ENCODE peak calls at places on chromosomes 5 and 9, in four cellular contexts. One of them, this sample, is unnamed.

GRCh38 chr5:96963267-96963666 is 27.4 kb downstream of the LNPEP start:
- DNase-seq in MM.1S: no peak
- DNase-seq in transverse colon: peak; percentile 27
- DNase-seq in AG09309: no peak
- DNase-seq in this sample: peak; percentile 15

GRCh38 chr9:125241863-125242739 is 958 bp upstream of the HSPA5 start:
- DNase-seq in MM.1S: no peak
- DNase-seq in AG09309: no peak
- DNase-seq in transverse colon: peak; percentile 40
- DNase-seq in this sample: no peak

GRCh38 chr5:143209881-143210395 is 193.5 kb downstream of the NR3C1 start:
- DNase-seq in AG09309: no peak
- DNase-seq in MM.1S: no peak
- DNase-seq in transverse colon: no peak
- DNase-seq in this sample: no peak

GRCh38 chr9:113579270-113580040 is 115.9 kb downstream of the RGS3 start:
- DNase-seq in transverse colon: peak; percentile 51
- DNase-seq in MM.1S: peak; percentile 42
- DNase-seq in AG09309: no peak
- DNase-seq in this sample: no peak

GRCh38 chr9:16425572-16425971 is 444.9 kb downstream of the BNC2 start:
- DNase-seq in transverse colon: no peak
- DNase-seq in MM.1S: no peak
- DNase-seq in AG09309: no peak
- DNase-seq in this sample: peak; percentile 46

GRCh38 chr5:43771611-43772031 is 168.6 kb downstream of the NNT start:
- DNase-seq in MM.1S: no peak
- DNase-seq in transverse colon: no peak
- DNase-seq in AG09309: no peak
- DNase-seq in this sample: no peak

GRCh38 chr5:73373814-73374510 is 74.6 kb downstream of the FOXD1 start:
- DNase-seq in transverse colon: no peak
- DNase-seq in MM.1S: no peak
- DNase-seq in AG09309: no peak
- DNase-seq in this sample: no peak

GRCh38 chr5:56475689-56476486 is 242.8 kb upstream of the ANKRD55 start:
- DNase-seq in AG09309: no peak
- DNase-seq in MM.1S: no peak
- DNase-seq in transverse colon: no peak
- DNase-seq in this sample: no peak

GRCh38 chr9:74147906-74148305 is 349.2 kb upstream of the RORB start:
- DNase-seq in MM.1S: no peak
- DNase-seq in AG09309: no peak
- DNase-seq in transverse colon: no peak
- DNase-seq in this sample: no peak

GRCh38 chr5:60489377-60489776 is 210.6 kb downstream of the DEPDC1B start:
- DNase-seq in MM.1S: no peak
- DNase-seq in transverse colon: no peak
- DNase-seq in AG09309: no peak
- DNase-seq in this sample: no peak

GRCh38 chr9:111891910-111892499 is 4.6 kb upstream of the UGCG start:
- DNase-seq in transverse colon: peak; percentile 80
- DNase-seq in AG09309: no peak
- DNase-seq in MM.1S: no peak
- DNase-seq in this sample: no peak

GRCh38 chr5:35263266-35263665 is 33.0 kb upstream of the PRLR start:
- DNase-seq in MM.1S: no peak
- DNase-seq in AG09309: no peak
- DNase-seq in transverse colon: no peak
- DNase-seq in this sample: no peak

DNA sequence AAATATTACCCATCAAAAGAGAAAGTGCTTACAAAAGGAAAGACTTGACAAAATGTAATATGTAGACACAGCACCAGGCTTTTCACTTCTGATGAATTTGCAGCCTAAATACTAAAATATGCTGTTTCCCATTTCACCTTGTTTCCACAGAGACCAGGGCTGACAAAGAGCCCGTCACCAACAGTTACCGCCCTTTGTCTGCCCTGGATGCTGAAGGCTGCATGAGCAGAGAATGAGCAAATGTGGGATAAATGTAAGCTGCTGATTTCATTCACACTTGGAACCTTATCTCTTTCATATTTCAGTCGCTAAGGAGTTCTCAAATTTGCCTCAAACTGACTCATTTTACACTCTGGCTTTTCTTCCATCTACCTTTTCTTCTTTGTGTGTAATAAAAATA is 213.9 kb downstream of the TMEM167A start:
- DNase-seq in AG09309: no peak
- DNase-seq in MM.1S: no peak
- DNase-seq in transverse colon: no peak
- DNase-seq in this sample: no peak
- H3K4me3 ChIP-seq in AG09309: no peak overlapping the region
- H3K4me3 ChIP-seq in MM.1S: no peak overlapping the region
- H3K4me3 ChIP-seq in transverse colon: no peak overlapping the region
- H3K4me3 ChIP-seq in this sample: no peak overlapping the region

GRCh38 chr5:153781325-153781724 is 257.4 kb downstream of the FAM114A2 start:
- DNase-seq in MM.1S: no peak
- DNase-seq in transverse colon: no peak
- DNase-seq in AG09309: no peak
- DNase-seq in this sample: no peak

GRCh38 chr5:153784277-153784676 is 254.4 kb downstream of the FAM114A2 start:
- DNase-seq in transverse colon: no peak
- DNase-seq in AG09309: no peak
- DNase-seq in MM.1S: no peak
- DNase-seq in this sample: no peak

GRCh38 chr5:153780876-153781275 is 257.8 kb downstream of the FAM114A2 start:
- DNase-seq in transverse colon: no peak
- DNase-seq in AG09309: no peak
- DNase-seq in MM.1S: no peak
- DNase-seq in this sample: no peak

GRCh38 chr5:153783278-153783677 is 255.4 kb downstream of the FAM114A2 start:
- DNase-seq in MM.1S: no peak
- DNase-seq in AG09309: no peak
- DNase-seq in transverse colon: no peak
- DNase-seq in this sample: no peak

DNA sequence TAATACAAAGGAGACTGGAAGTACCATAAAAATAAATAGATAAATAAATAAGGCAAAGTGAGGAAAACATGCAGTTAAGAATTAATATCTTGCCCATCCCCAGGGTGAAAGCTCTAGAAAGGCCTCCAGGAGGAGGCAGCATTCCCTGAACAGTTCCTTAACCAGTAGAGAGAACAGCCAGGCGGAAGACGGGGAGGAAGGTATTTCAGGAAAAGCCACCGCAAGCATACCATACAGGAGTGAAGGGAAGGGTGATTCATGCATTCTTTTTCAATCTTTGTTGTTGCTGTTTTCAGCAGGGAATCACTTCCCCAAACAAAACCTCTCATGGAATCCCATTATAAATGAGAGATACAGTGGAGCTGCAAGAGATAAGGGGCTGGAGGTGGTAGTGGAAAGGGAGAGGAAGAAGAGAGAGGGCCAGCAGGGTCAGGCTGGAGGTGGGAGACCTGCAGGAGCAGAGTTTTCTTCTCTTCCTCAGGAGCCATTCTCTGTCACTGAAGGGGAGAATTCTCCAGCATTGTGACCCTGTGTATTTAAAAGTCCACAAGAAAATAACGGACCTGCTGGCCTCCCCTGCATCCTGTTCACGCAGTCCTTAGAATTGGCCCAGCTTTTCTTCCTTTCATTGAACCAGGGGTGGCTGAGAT is 256.0 kb downstream of the FAM114A2 start:
- DNase-seq in transverse colon: no peak
- DNase-seq in MM.1S: no peak
- DNase-seq in AG09309: no peak
- DNase-seq in this sample: no peak
- TF ChIP-seq CTCF in transverse colon: no peak
- TF ChIP-seq CTCF in MM.1S: no peak
- TF ChIP-seq CTCF in AG09309: no peak
- TF ChIP-seq CTCF in this sample: no peak

DNA sequence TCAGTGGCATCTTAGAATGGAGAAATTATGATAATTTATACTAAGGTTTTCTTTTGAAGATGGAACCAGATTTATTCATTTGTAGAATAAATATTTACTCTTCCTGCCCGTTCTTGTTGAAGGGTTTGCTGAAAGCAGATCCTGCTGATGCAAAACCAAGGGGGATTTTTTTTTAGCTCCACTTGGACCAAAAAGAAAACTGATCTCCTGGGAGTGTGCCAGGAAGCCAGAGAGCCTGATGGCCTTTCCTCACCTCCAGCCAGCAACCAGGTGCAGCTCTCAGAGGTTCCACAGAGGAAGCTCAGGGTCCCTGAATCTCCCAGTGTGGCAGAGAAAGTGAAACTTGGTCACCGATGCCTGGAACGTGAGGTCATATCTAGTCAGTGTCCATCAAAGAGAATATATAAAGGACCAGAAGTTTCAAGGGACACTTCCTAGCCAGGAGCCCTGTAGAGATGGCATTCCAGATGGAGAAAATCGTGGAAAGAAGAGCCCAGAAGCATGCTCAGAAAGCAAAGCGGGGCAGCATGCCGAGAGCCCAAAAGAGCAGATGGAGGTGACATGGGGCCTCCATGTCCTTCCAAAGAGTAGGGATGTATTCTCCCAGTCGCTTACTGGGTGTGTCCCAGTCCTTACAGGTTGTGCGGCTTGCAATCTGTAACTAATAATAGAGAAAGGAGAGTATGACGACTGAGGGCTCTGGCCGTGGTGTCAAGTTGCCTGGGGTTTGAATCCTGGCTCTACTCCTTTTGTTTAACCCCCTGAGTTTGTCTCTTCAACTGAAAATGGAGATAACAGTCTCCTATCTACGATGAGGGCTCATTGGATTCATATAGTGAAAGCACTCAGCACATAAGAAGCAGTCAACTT is 12.2 kb downstream of the AFAP1L1 start:
- DNase-seq in MM.1S: no peak
- DNase-seq in AG09309: no peak
- DNase-seq in transverse colon: no peak
- DNase-seq in this sample: no peak
- H3K4me3 ChIP-seq in MM.1S: no peak overlapping the region
- H3K4me3 ChIP-seq in AG09309: no peak overlapping the region
- H3K4me3 ChIP-seq in transverse colon: no peak overlapping the region
- H3K4me3 ChIP-seq in this sample: no peak overlapping the region

DNA sequence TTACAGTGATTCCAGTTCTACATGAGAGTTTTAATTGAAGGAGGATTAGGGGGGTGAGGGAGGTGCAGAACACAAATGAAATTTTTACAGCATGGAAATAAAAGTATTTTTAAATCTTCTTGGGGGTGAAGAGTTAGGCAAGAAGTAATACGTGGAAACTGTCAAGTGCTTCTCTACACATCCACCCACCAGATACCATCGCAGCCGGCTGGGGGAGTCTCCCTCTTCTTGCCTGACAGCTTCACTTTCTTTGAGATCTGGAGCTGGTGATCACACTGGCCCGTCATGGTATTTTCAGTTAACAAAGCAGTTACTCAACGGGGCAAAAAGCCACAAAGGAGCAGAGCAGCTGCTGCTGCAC is 2.6 kb upstream of the NR4A3 start:
- DNase-seq in transverse colon: no peak
- DNase-seq in MM.1S: no peak
- DNase-seq in AG09309: no peak
- DNase-seq in this sample: no peak
- TF ChIP-seq CTCF in transverse colon: no peak
- TF ChIP-seq CTCF in MM.1S: no peak
- TF ChIP-seq CTCF in AG09309: no peak
- TF ChIP-seq CTCF in this sample: no peak

GRCh38 chr9:134936021-134936761 is 18.5 kb upstream of the FCN1 start:
- DNase-seq in transverse colon: no peak
- DNase-seq in AG09309: no peak
- DNase-seq in MM.1S: no peak
- DNase-seq in this sample: no peak
- H3K4me3 ChIP-seq in transverse colon: no peak overlapping the region
- H3K4me3 ChIP-seq in AG09309: no peak overlapping the region
- H3K4me3 ChIP-seq in MM.1S: no peak overlapping the region
- H3K4me3 ChIP-seq in this sample: no peak overlapping the region